ENCODE peak calls at places on chromosomes 13 and 19, in eight cellular contexts. M is fibroblast of the aortic adventitia, N is mucosa of descending colon, L is fibroblast of mammary gland, C is ovary, B is neuronal stem cell, O is stomach, V is fibroblast of villous mesenchyme. Y is an unnamed sample.

GRCh38 chr19:38004505-38005223 is 97.7 kb downstream of the SIPA1L3 start:
- DNase-seq in N (peak; percentile 72), M (peak; percentile 98), L (peak; percentile 97), C (peak; percentile 72), B (peak; percentile 86), V (peak; percentile 96), O (peak; percentile 55), Y (peak; percentile 98)

GRCh38 chr13:22561581-22561980 is 619.2 kb upstream of the SGCG start:
- DNase-seq in C (no peak), N (no peak), B (no peak), L (peak; percentile 1), M (no peak), O (no peak), V (no peak), Y (no peak)

GRCh38 chr19:41351339-41352245 is 2.1 kb downstream of the TGFB1 start:
- DNase-seq in V (peak; percentile 71), B (no peak), O (peak; percentile 59), M (peak; percentile 53), N (peak; percentile 91), L (peak; percentile 58), C (peak; percentile 61), Y (no peak)

GRCh38 chr13:107678075-107678689 is 537.2 kb downstream of the LIG4 start:
- DNase-seq in C (no peak), L (no peak), B (no peak), N (no peak), M (no peak), O (no peak), V (peak; percentile 39), Y (no peak)

GRCh38 chr13:111462944-111463343 is 142.5 kb downstream of the TEX29 start:
- DNase-seq in V (no peak), C (no peak), N (no peak), B (no peak), M (no peak), L (no peak), O (no peak), Y (no peak)

GRCh38 chr19:16330811-16331690 is 6.4 kb downstream of the KLF2 start:
- DNase-seq in M (peak; percentile 21), B (no peak), N (no peak), L (no peak), O (no peak), C (no peak), V (no peak), Y (no peak)

GRCh38 chr19:16447015-16447384 is 24.8 kb downstream of the EPS15L1 start:
- DNase-seq in V (peak; percentile 98), M (peak; percentile 94), B (no peak), L (peak; percentile 78), O (peak; percentile 83), N (peak; percentile 79), C (peak; percentile 74), Y (no peak)

GRCh38 chr19:54464044-54464623 is 556 bp upstream of the LENG9 start:
- DNase-seq in L (peak; percentile 40), O (peak; percentile 99), N (peak; percentile 98), C (peak; percentile 85), M (peak; percentile 56), V (peak; percentile 79), B (peak; percentile 91), Y (no peak)

GRCh38 chr19:48613852-48614435 is 932 bp downstream of the FAM83E start:
- DNase-seq in L (no peak), V (no peak), N (peak; percentile 54), M (no peak), O (no peak), C (no peak), B (no peak), Y (no peak)

GRCh38 chr19:3450796-3451411 is 29.4 kb downstream of the SMIM24 start:
- DNase-seq in C (no peak), M (peak; percentile 100), O (peak; percentile 34), V (peak; percentile 100), B (no peak), N (no peak), L (peak; percentile 100), Y (peak; percentile 97)

GRCh38 chr19:17831419-17831888 is 10.1 kb upstream of the INSL3 start:
- DNase-seq in M (no peak), O (no peak), N (no peak), C (peak; percentile 70), B (no peak), L (no peak), V (no peak), Y (no peak)
- H3K4me3 ChIP-seq in M (no peak overlapping the region), O (peak overlapping the region; percentile 44), N (no peak overlapping the region), C (peak overlapping the region; percentile 4), B (peak overlapping the region; percentile 75), L (no peak overlapping the region), V (no peak overlapping the region), Y (no peak overlapping the region)

GRCh38 chr13:40402931-40403412 is 263.5 kb downstream of the FOXO1 start:
- DNase-seq in B (no peak), N (no peak), L (peak; percentile 71), V (peak; percentile 42), M (peak; percentile 79), O (no peak), C (peak; percentile 42), Y (no peak)
- H3K4me3 ChIP-seq in B (no peak overlapping the region), N (no peak overlapping the region), L (no peak overlapping the region), V (no peak overlapping the region), M (no peak overlapping the region), O (no peak overlapping the region), C (no peak overlapping the region), Y (no peak overlapping the region)

GRCh38 chr19:34481861-34482379 is 362 bp downstream of the WTIP start:
- DNase-seq in L (peak; percentile 56), B (no peak), M (peak; percentile 56), N (no peak), O (no peak), V (no peak), C (peak; percentile 53), Y (no peak)
- H3K4me3 ChIP-seq in L (peak overlapping the region; percentile 62), B (peak overlapping the region; percentile 81), M (peak overlapping the region; percentile 84), N (peak overlapping the region; percentile 9), O (peak overlapping the region; percentile 64), V (peak overlapping the region; percentile 78), C (peak overlapping the region; percentile 45), Y (peak overlapping the region; percentile 56)

GRCh38 chr19:45640849-45641273 is 1.7 kb upstream of the EML2 start:
- DNase-seq in B (no peak), C (peak; percentile 32), M (no peak), O (peak; percentile 50), N (peak; percentile 70), V (no peak), L (no peak), Y (no peak)
- H3K4me3 ChIP-seq in B (no peak overlapping the region), C (no peak overlapping the region), M (no peak overlapping the region), O (peak overlapping the region; percentile 46), N (no peak overlapping the region), V (no peak overlapping the region), L (no peak overlapping the region), Y (peak overlapping the region; percentile 46)

DNA sequence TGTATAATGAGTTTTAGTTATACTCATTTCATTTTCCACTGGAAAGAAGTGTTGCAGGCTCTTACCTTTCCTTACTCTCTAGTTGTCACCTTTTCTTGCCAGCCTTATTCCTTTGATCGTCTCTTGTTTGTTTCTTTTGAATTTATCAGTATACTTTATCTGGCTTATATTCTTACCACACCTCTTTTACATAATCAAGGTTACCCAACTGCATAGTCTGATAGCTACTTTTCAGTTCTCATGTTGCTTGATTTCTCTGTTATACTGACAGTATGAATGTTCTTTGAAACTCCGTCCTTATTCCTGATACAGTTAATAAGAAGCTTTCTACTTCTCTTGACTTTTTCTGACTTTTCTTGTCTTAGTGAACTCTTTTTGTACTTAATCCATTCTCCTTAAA is 4.5 kb downstream of the NDFIP2 start:
- DNase-seq in V (no peak), M (no peak), N (no peak), B (no peak), L (no peak), O (no peak), C (no peak), Y (no peak)
- H3K4me3 ChIP-seq in V (no peak overlapping the region), M (no peak overlapping the region), N (no peak overlapping the region), B (no peak overlapping the region), L (no peak overlapping the region), O (no peak overlapping the region), C (no peak overlapping the region), Y (no peak overlapping the region)

GRCh38 chr19:17555480-17555928 is at the start of gene COLGALT1:
- DNase-seq in L (peak; percentile 96), C (peak; percentile 98), N (peak; percentile 99), B (peak; percentile 96), O (peak; percentile 100), M (peak; percentile 94), V (peak; percentile 97), Y (peak; percentile 85)

GRCh38 chr19:17553256-17553655 is 2.2 kb upstream of the COLGALT1 start:
- DNase-seq in L (peak; percentile 97), N (no peak), M (peak; percentile 97), O (no peak), C (peak; percentile 77), V (peak; percentile 94), B (no peak), Y (peak; percentile 89)

GRCh38 chr19:17556995-17557394 is 1.5 kb downstream of the COLGALT1 start:
- DNase-seq in N (no peak), O (no peak), V (no peak), C (no peak), B (no peak), M (no peak), L (no peak), Y (no peak)

GRCh38 chr19:17555929-17556813 is 722 bp downstream of the COLGALT1 start:
- DNase-seq in L (peak; percentile 83), V (peak; percentile 80), C (peak; percentile 63), B (peak; percentile 27), N (peak; percentile 88), O (peak; percentile 69), M (peak; percentile 58), Y (no peak)

GRCh38 chr19:17554968-17555479 is 425 bp upstream of the COLGALT1 start:
- DNase-seq in N (no peak), B (no peak), M (no peak), C (no peak), L (no peak), V (no peak), O (no peak), Y (no peak)
- H3K4me3 ChIP-seq in N (peak overlapping the region; percentile 96), B (peak overlapping the region; percentile 73), M (peak overlapping the region; percentile 61), C (peak overlapping the region; percentile 69), L (peak overlapping the region; percentile 46), V (peak overlapping the region; percentile 77), O (peak overlapping the region; percentile 98), Y (peak overlapping the region; percentile 94)

GRCh38 chr19:45682117-45682516 is 9.6 kb downstream of the SNRPD2 start:
- DNase-seq in N (no peak), V (no peak), C (no peak), O (no peak), L (no peak), B (no peak), M (no peak), Y (no peak)
- H3K4me3 ChIP-seq in N (no peak overlapping the region), V (no peak overlapping the region), C (no peak overlapping the region), O (peak overlapping the region; percentile 44), L (no peak overlapping the region), B (peak overlapping the region; percentile 70), M (no peak overlapping the region), Y (no peak overlapping the region)

Y was measured in HFF-Myc.